ENCODE peak calls at places on chromosomes 6 and 20, in seven cellular contexts. One of them, this sample, is unnamed.

GRCh38 chr20:53672484-53673129 is 79.0 kb upstream of the ZNF217 start:
- DNase-seq in HS-27A: peak
- DNase-seq in HepG2: no peak
- DNase-seq in stimulated activated CD4-positive, alpha-beta T cell treated with anti-CD3 and anti-CD28 coated beads, Interleukin-15, amount 100 ng/mL, for 1 hour: no peak
- DNase-seq in myocyte: no peak
- DNase-seq in fibroblast of lung: peak
- DNase-seq in neural progenitor cell: no peak
- DNase-seq in this sample: no peak

GRCh38 chr6:356828-357251 is 34.7 kb upstream of the IRF4 start:
- DNase-seq in HS-27A: no peak
- DNase-seq in HepG2: no peak
- DNase-seq in stimulated activated CD4-positive, alpha-beta T cell treated with anti-CD3 and anti-CD28 coated beads, Interleukin-15, amount 100 ng/mL, for 1 hour: no peak
- DNase-seq in myocyte: no peak
- DNase-seq in fibroblast of lung: no peak
- DNase-seq in neural progenitor cell: no peak
- DNase-seq in this sample: no peak

GRCh38 chr20:63628246-63628975 is 1.5 kb upstream of the GMEB2 start:
- DNase-seq in HS-27A: no peak
- DNase-seq in HepG2: peak
- DNase-seq in stimulated activated CD4-positive, alpha-beta T cell treated with anti-CD3 and anti-CD28 coated beads, Interleukin-15, amount 100 ng/mL, for 1 hour: no peak
- DNase-seq in myocyte: peak
- DNase-seq in fibroblast of lung: peak
- DNase-seq in neural progenitor cell: no peak
- DNase-seq in this sample: no peak

GRCh38 chr6:163438940-163439335 is 24.4 kb downstream of the QKI start:
- DNase-seq in HS-27A: no peak
- DNase-seq in HepG2: peak
- DNase-seq in stimulated activated CD4-positive, alpha-beta T cell treated with anti-CD3 and anti-CD28 coated beads, Interleukin-15, amount 100 ng/mL, for 1 hour: no peak
- DNase-seq in myocyte: peak
- DNase-seq in fibroblast of lung: peak
- DNase-seq in neural progenitor cell: no peak
- DNase-seq in this sample: peak

GRCh38 chr6:21398741-21399140 is 194.8 kb upstream of the SOX4 start:
- DNase-seq in HS-27A: no peak
- DNase-seq in HepG2: no peak
- DNase-seq in stimulated activated CD4-positive, alpha-beta T cell treated with anti-CD3 and anti-CD28 coated beads, Interleukin-15, amount 100 ng/mL, for 1 hour: no peak
- DNase-seq in myocyte: no peak
- DNase-seq in fibroblast of lung: no peak
- DNase-seq in neural progenitor cell: no peak
- DNase-seq in this sample: no peak

GRCh38 chr6:85614780-85615179 is 21.1 kb upstream of the SNX14 start:
- DNase-seq in HS-27A: no peak
- DNase-seq in HepG2: no peak
- DNase-seq in stimulated activated CD4-positive, alpha-beta T cell treated with anti-CD3 and anti-CD28 coated beads, Interleukin-15, amount 100 ng/mL, for 1 hour: no peak
- DNase-seq in myocyte: no peak
- DNase-seq in fibroblast of lung: no peak
- DNase-seq in neural progenitor cell: no peak
- DNase-seq in this sample: no peak

GRCh38 chr20:37343212-37343993 is 2.5 kb upstream of the SRC start:
- DNase-seq in HS-27A: no peak
- DNase-seq in HepG2: peak
- DNase-seq in stimulated activated CD4-positive, alpha-beta T cell treated with anti-CD3 and anti-CD28 coated beads, Interleukin-15, amount 100 ng/mL, for 1 hour: no peak
- DNase-seq in myocyte: peak
- DNase-seq in fibroblast of lung: no peak
- DNase-seq in neural progenitor cell: no peak
- DNase-seq in this sample: no peak

GRCh38 chr6:158825951-158826306 is 6.8 kb upstream of the EZR start:
- DNase-seq in HS-27A: no peak
- DNase-seq in HepG2: no peak
- DNase-seq in stimulated activated CD4-positive, alpha-beta T cell treated with anti-CD3 and anti-CD28 coated beads, Interleukin-15, amount 100 ng/mL, for 1 hour: no peak
- DNase-seq in myocyte: no peak
- DNase-seq in fibroblast of lung: no peak
- DNase-seq in neural progenitor cell: no peak
- DNase-seq in this sample: no peak

GRCh38 chr6:30763618-30764489 is 19.5 kb upstream of the IER3 start:
- DNase-seq in HS-27A: no peak
- DNase-seq in HepG2: peak
- DNase-seq in stimulated activated CD4-positive, alpha-beta T cell treated with anti-CD3 and anti-CD28 coated beads, Interleukin-15, amount 100 ng/mL, for 1 hour: no peak
- DNase-seq in myocyte: no peak
- DNase-seq in fibroblast of lung: peak
- DNase-seq in neural progenitor cell: peak
- DNase-seq in this sample: no peak

GRCh38 chr6:25397406-25397805 is 118.2 kb downstream of the CARMIL1 start:
- DNase-seq in HS-27A: no peak
- DNase-seq in HepG2: no peak
- DNase-seq in stimulated activated CD4-positive, alpha-beta T cell treated with anti-CD3 and anti-CD28 coated beads, Interleukin-15, amount 100 ng/mL, for 1 hour: no peak
- DNase-seq in myocyte: peak
- DNase-seq in fibroblast of lung: no peak
- DNase-seq in neural progenitor cell: peak
- DNase-seq in this sample: no peak

GRCh38 chr6:56663344-56663743 is 20.7 kb upstream of the DST start:
- DNase-seq in HS-27A: no peak
- DNase-seq in HepG2: no peak
- DNase-seq in stimulated activated CD4-positive, alpha-beta T cell treated with anti-CD3 and anti-CD28 coated beads, Interleukin-15, amount 100 ng/mL, for 1 hour: no peak
- DNase-seq in myocyte: no peak
- DNase-seq in fibroblast of lung: peak
- DNase-seq in neural progenitor cell: no peak
- DNase-seq in this sample: no peak

GRCh38 chr20:19783966-19784401 is 25.9 kb downstream of the RIN2 start:
- DNase-seq in HS-27A: peak
- DNase-seq in HepG2: peak
- DNase-seq in stimulated activated CD4-positive, alpha-beta T cell treated with anti-CD3 and anti-CD28 coated beads, Interleukin-15, amount 100 ng/mL, for 1 hour: no peak
- DNase-seq in myocyte: peak
- DNase-seq in fibroblast of lung: peak
- DNase-seq in neural progenitor cell: no peak
- DNase-seq in this sample: no peak

GRCh38 chr6:144141470-144141869 is 8.8 kb upstream of the STX11 start:
- DNase-seq in HS-27A: no peak
- DNase-seq in HepG2: no peak
- DNase-seq in stimulated activated CD4-positive, alpha-beta T cell treated with anti-CD3 and anti-CD28 coated beads, Interleukin-15, amount 100 ng/mL, for 1 hour: no peak
- DNase-seq in myocyte: no peak
- DNase-seq in fibroblast of lung: no peak
- DNase-seq in neural progenitor cell: no peak
- DNase-seq in this sample: no peak

GRCh38 chr6:12557760-12558159 is 158.8 kb upstream of the PHACTR1 start:
- DNase-seq in HS-27A: no peak
- DNase-seq in HepG2: no peak
- DNase-seq in stimulated activated CD4-positive, alpha-beta T cell treated with anti-CD3 and anti-CD28 coated beads, Interleukin-15, amount 100 ng/mL, for 1 hour: no peak
- DNase-seq in myocyte: no peak
- DNase-seq in fibroblast of lung: peak
- DNase-seq in neural progenitor cell: no peak
- DNase-seq in this sample: no peak

GRCh38 chr20:44135811-44136204 is 51.2 kb downstream of the JPH2 start:
- DNase-seq in HS-27A: no peak
- DNase-seq in HepG2: no peak
- DNase-seq in stimulated activated CD4-positive, alpha-beta T cell treated with anti-CD3 and anti-CD28 coated beads, Interleukin-15, amount 100 ng/mL, for 1 hour: no peak
- DNase-seq in myocyte: no peak
- DNase-seq in fibroblast of lung: no peak
- DNase-seq in neural progenitor cell: no peak
- DNase-seq in this sample: no peak

GRCh38 chr6:104638841-104639290 is 220.9 kb downstream of the HACE1 start:
- DNase-seq in HS-27A: no peak
- DNase-seq in HepG2: no peak
- DNase-seq in stimulated activated CD4-positive, alpha-beta T cell treated with anti-CD3 and anti-CD28 coated beads, Interleukin-15, amount 100 ng/mL, for 1 hour: no peak
- DNase-seq in myocyte: no peak
- DNase-seq in fibroblast of lung: no peak
- DNase-seq in neural progenitor cell: no peak
- DNase-seq in this sample: no peak

GRCh38 chr6:9978480-9978879 is 436.4 kb downstream of the TFAP2A start:
- DNase-seq in HS-27A: no peak
- DNase-seq in HepG2: no peak
- DNase-seq in stimulated activated CD4-positive, alpha-beta T cell treated with anti-CD3 and anti-CD28 coated beads, Interleukin-15, amount 100 ng/mL, for 1 hour: no peak
- DNase-seq in myocyte: no peak
- DNase-seq in fibroblast of lung: no peak
- DNase-seq in neural progenitor cell: no peak
- DNase-seq in this sample: no peak

GRCh38 chr6:44247338-44248302 is 719 bp downstream of the HSP90AB1 start:
- DNase-seq in HS-27A: no peak
- DNase-seq in HepG2: peak
- DNase-seq in stimulated activated CD4-positive, alpha-beta T cell treated with anti-CD3 and anti-CD28 coated beads, Interleukin-15, amount 100 ng/mL, for 1 hour: peak
- DNase-seq in myocyte: peak
- DNase-seq in fibroblast of lung: peak
- DNase-seq in neural progenitor cell: peak
- DNase-seq in this sample: peak

GRCh38 chr6:61977951-61978350 is 308.1 kb downstream of the KHDRBS2 start:
- DNase-seq in HS-27A: no peak
- DNase-seq in HepG2: no peak
- DNase-seq in stimulated activated CD4-positive, alpha-beta T cell treated with anti-CD3 and anti-CD28 coated beads, Interleukin-15, amount 100 ng/mL, for 1 hour: no peak
- DNase-seq in myocyte: no peak
- DNase-seq in fibroblast of lung: no peak
- DNase-seq in neural progenitor cell: no peak
- DNase-seq in this sample: no peak

GRCh38 chr6:128827675-128828464 is 55.1 kb upstream of the LAMA2 start:
- DNase-seq in HS-27A: no peak
- DNase-seq in HepG2: no peak
- DNase-seq in stimulated activated CD4-positive, alpha-beta T cell treated with anti-CD3 and anti-CD28 coated beads, Interleukin-15, amount 100 ng/mL, for 1 hour: no peak
- DNase-seq in myocyte: peak
- DNase-seq in fibroblast of lung: peak
- DNase-seq in neural progenitor cell: no peak
- DNase-seq in this sample: no peak

GRCh38 chr20:50731930-50732690 is 730 bp downstream of the PARD6B start:
- DNase-seq in HS-27A: no peak
- DNase-seq in HepG2: peak
- DNase-seq in stimulated activated CD4-positive, alpha-beta T cell treated with anti-CD3 and anti-CD28 coated beads, Interleukin-15, amount 100 ng/mL, for 1 hour: no peak
- DNase-seq in myocyte: no peak
- DNase-seq in fibroblast of lung: no peak
- DNase-seq in neural progenitor cell: peak
- DNase-seq in this sample: peak

GRCh38 chr20:8254911-8255582 is 123.0 kb downstream of the PLCB1 start:
- DNase-seq in HS-27A: no peak
- DNase-seq in HepG2: no peak
- DNase-seq in stimulated activated CD4-positive, alpha-beta T cell treated with anti-CD3 and anti-CD28 coated beads, Interleukin-15, amount 100 ng/mL, for 1 hour: no peak
- DNase-seq in myocyte: no peak
- DNase-seq in fibroblast of lung: peak
- DNase-seq in neural progenitor cell: no peak
- DNase-seq in this sample: no peak

GRCh38 chr6:31734703-31735500 is 1.4 kb downstream of the CLIC1 start:
- DNase-seq in HS-27A: peak
- DNase-seq in HepG2: peak
- DNase-seq in stimulated activated CD4-positive, alpha-beta T cell treated with anti-CD3 and anti-CD28 coated beads, Interleukin-15, amount 100 ng/mL, for 1 hour: peak
- DNase-seq in myocyte: peak
- DNase-seq in fibroblast of lung: peak
- DNase-seq in neural progenitor cell: peak
- DNase-seq in this sample: peak

GRCh38 chr6:162856885-162857284 is 129.1 kb downstream of the PACRG start:
- DNase-seq in HS-27A: no peak
- DNase-seq in HepG2: peak
- DNase-seq in stimulated activated CD4-positive, alpha-beta T cell treated with anti-CD3 and anti-CD28 coated beads, Interleukin-15, amount 100 ng/mL, for 1 hour: no peak
- DNase-seq in myocyte: peak
- DNase-seq in fibroblast of lung: peak
- DNase-seq in neural progenitor cell: peak
- DNase-seq in this sample: no peak

GRCh38 chr6:169473663-169474062 is 220.0 kb upstream of the THBS2 start:
- DNase-seq in HS-27A: no peak
- DNase-seq in HepG2: no peak
- DNase-seq in stimulated activated CD4-positive, alpha-beta T cell treated with anti-CD3 and anti-CD28 coated beads, Interleukin-15, amount 100 ng/mL, for 1 hour: no peak
- DNase-seq in myocyte: peak
- DNase-seq in fibroblast of lung: no peak
- DNase-seq in neural progenitor cell: no peak
- DNase-seq in this sample: no peak

This sample was measured in effector memory CD8-positive, alpha-beta T cell.